ENCODE peak calls at places on chromosomes 12 and 14, in seven cellular contexts. One of them, this sample, is unnamed.

GRCh38 chr12:28191690-28192089 is 1.4 kb downstream of the CCDC91 start:
- DNase-seq in astrocyte of the spinal cord: peak
- DNase-seq in tibial artery: no peak
- DNase-seq in endothelial cell: no peak
- DNase-seq in fibroblast of mammary gland: peak
- DNase-seq in A549: peak
- DNase-seq in BE2C: no peak
- DNase-seq in this sample: no peak

GRCh38 chr14:49218436-49219092 is 367.6 kb downstream of the RPS29 start:
- DNase-seq in astrocyte of the spinal cord: peak
- DNase-seq in tibial artery: no peak
- DNase-seq in endothelial cell: no peak
- DNase-seq in fibroblast of mammary gland: peak
- DNase-seq in A549: no peak
- DNase-seq in BE2C: no peak
- DNase-seq in this sample: no peak

GRCh38 chr12:57016348-57016747 is at the start of gene TAC3:
- DNase-seq in astrocyte of the spinal cord: no peak
- DNase-seq in tibial artery: no peak
- DNase-seq in endothelial cell: no peak
- DNase-seq in fibroblast of mammary gland: no peak
- DNase-seq in A549: no peak
- DNase-seq in BE2C: peak
- DNase-seq in this sample: no peak

GRCh38 chr12:58496411-58496810 is 423.9 kb downstream of the LRIG3 start:
- DNase-seq in astrocyte of the spinal cord: peak
- DNase-seq in tibial artery: no peak
- DNase-seq in endothelial cell: no peak
- DNase-seq in fibroblast of mammary gland: no peak
- DNase-seq in A549: peak
- DNase-seq in BE2C: no peak
- DNase-seq in this sample: no peak

GRCh38 chr14:90698379-90698869 is 117.8 kb downstream of the TTC7B start:
- DNase-seq in astrocyte of the spinal cord: peak
- DNase-seq in tibial artery: peak
- DNase-seq in endothelial cell: peak
- DNase-seq in fibroblast of mammary gland: peak
- DNase-seq in A549: no peak
- DNase-seq in BE2C: peak
- DNase-seq in this sample: no peak

GRCh38 chr12:114335607-114336006 is 70.3 kb downstream of the TBX5 start:
- DNase-seq in astrocyte of the spinal cord: no peak
- DNase-seq in tibial artery: no peak
- DNase-seq in endothelial cell: no peak
- DNase-seq in fibroblast of mammary gland: no peak
- DNase-seq in A549: no peak
- DNase-seq in BE2C: peak
- DNase-seq in this sample: no peak

GRCh38 chr14:34053666-34054065 is 102.8 kb upstream of the EGLN3 start:
- DNase-seq in astrocyte of the spinal cord: no peak
- DNase-seq in tibial artery: no peak
- DNase-seq in endothelial cell: peak
- DNase-seq in fibroblast of mammary gland: peak
- DNase-seq in A549: no peak
- DNase-seq in BE2C: no peak
- DNase-seq in this sample: no peak

GRCh38 chr12:47226199-47226598 is 146.4 kb upstream of the AMIGO2 start:
- DNase-seq in astrocyte of the spinal cord: no peak
- DNase-seq in tibial artery: no peak
- DNase-seq in endothelial cell: no peak
- DNase-seq in fibroblast of mammary gland: no peak
- DNase-seq in A549: no peak
- DNase-seq in BE2C: no peak
- DNase-seq in this sample: no peak

GRCh38 chr14:85106491-85106890 is 423.5 kb upstream of the FLRT2 start:
- DNase-seq in astrocyte of the spinal cord: no peak
- DNase-seq in tibial artery: no peak
- DNase-seq in endothelial cell: no peak
- DNase-seq in fibroblast of mammary gland: no peak
- DNase-seq in A549: no peak
- DNase-seq in BE2C: no peak
- DNase-seq in this sample: no peak

GRCh38 chr14:33646692-33647260 is 304.1 kb downstream of the EGLN3 start:
- DNase-seq in astrocyte of the spinal cord: peak
- DNase-seq in tibial artery: no peak
- DNase-seq in endothelial cell: no peak
- DNase-seq in fibroblast of mammary gland: peak
- DNase-seq in A549: no peak
- DNase-seq in BE2C: no peak
- DNase-seq in this sample: no peak

GRCh38 chr12:62847709-62848108 is 87.2 kb downstream of the PPM1H start:
- DNase-seq in astrocyte of the spinal cord: peak
- DNase-seq in tibial artery: no peak
- DNase-seq in endothelial cell: no peak
- DNase-seq in fibroblast of mammary gland: no peak
- DNase-seq in A549: no peak
- DNase-seq in BE2C: no peak
- DNase-seq in this sample: no peak

GRCh38 chr12:62700091-62700490 is 233.5 kb downstream of the MON2 start:
- DNase-seq in astrocyte of the spinal cord: no peak
- DNase-seq in tibial artery: no peak
- DNase-seq in endothelial cell: no peak
- DNase-seq in fibroblast of mammary gland: peak
- DNase-seq in A549: no peak
- DNase-seq in BE2C: no peak
- DNase-seq in this sample: no peak

GRCh38 chr14:61561144-61561543 is 134.2 kb upstream of the HIF1A start:
- DNase-seq in astrocyte of the spinal cord: no peak
- DNase-seq in tibial artery: no peak
- DNase-seq in endothelial cell: no peak
- DNase-seq in fibroblast of mammary gland: peak
- DNase-seq in A549: peak
- DNase-seq in BE2C: peak
- DNase-seq in this sample: peak

GRCh38 chr14:26811756-26812305 is 214.0 kb upstream of the NOVA1 start:
- DNase-seq in astrocyte of the spinal cord: peak
- DNase-seq in tibial artery: no peak
- DNase-seq in endothelial cell: no peak
- DNase-seq in fibroblast of mammary gland: peak
- DNase-seq in A549: peak
- DNase-seq in BE2C: no peak
- DNase-seq in this sample: no peak

GRCh38 chr14:80364274-80364673 is 153.0 kb upstream of the DIO2 start:
- DNase-seq in astrocyte of the spinal cord: peak
- DNase-seq in tibial artery: no peak
- DNase-seq in endothelial cell: no peak
- DNase-seq in fibroblast of mammary gland: peak
- DNase-seq in A549: peak
- DNase-seq in BE2C: no peak
- DNase-seq in this sample: no peak

GRCh38 chr14:89550761-89551283 is 133.8 kb upstream of the FOXN3 start:
- DNase-seq in astrocyte of the spinal cord: no peak
- DNase-seq in tibial artery: no peak
- DNase-seq in endothelial cell: no peak
- DNase-seq in fibroblast of mammary gland: no peak
- DNase-seq in A549: no peak
- DNase-seq in BE2C: no peak
- DNase-seq in this sample: no peak

GRCh38 chr12:10669533-10669932 is 4.3 kb downstream of the STYK1 start:
- DNase-seq in astrocyte of the spinal cord: no peak
- DNase-seq in tibial artery: no peak
- DNase-seq in endothelial cell: no peak
- DNase-seq in fibroblast of mammary gland: no peak
- DNase-seq in A549: no peak
- DNase-seq in BE2C: no peak
- DNase-seq in this sample: no peak

GRCh38 chr12:49838973-49839633 is 3.8 kb downstream of the BCDIN3D start:
- DNase-seq in astrocyte of the spinal cord: peak
- DNase-seq in tibial artery: no peak
- DNase-seq in endothelial cell: peak
- DNase-seq in fibroblast of mammary gland: peak
- DNase-seq in A549: peak
- DNase-seq in BE2C: peak
- DNase-seq in this sample: no peak

GRCh38 chr12:9273276-9273675 is 65.1 kb upstream of the PZP start:
- DNase-seq in astrocyte of the spinal cord: peak
- DNase-seq in tibial artery: no peak
- DNase-seq in endothelial cell: no peak
- DNase-seq in fibroblast of mammary gland: peak
- DNase-seq in A549: no peak
- DNase-seq in BE2C: no peak
- DNase-seq in this sample: no peak

GRCh38 chr12:109281452-109281851 is 27.6 kb downstream of the FOXN4 start:
- DNase-seq in astrocyte of the spinal cord: no peak
- DNase-seq in tibial artery: no peak
- DNase-seq in endothelial cell: no peak
- DNase-seq in fibroblast of mammary gland: no peak
- DNase-seq in A549: no peak
- DNase-seq in BE2C: no peak
- DNase-seq in this sample: no peak

GRCh38 chr12:12562016-12562483 is 613 bp downstream of the DUSP16 start:
- DNase-seq in astrocyte of the spinal cord: no peak
- DNase-seq in tibial artery: peak
- DNase-seq in endothelial cell: peak
- DNase-seq in fibroblast of mammary gland: no peak
- DNase-seq in A549: peak
- DNase-seq in BE2C: peak
- DNase-seq in this sample: no peak

GRCh38 chr14:65832431-65833253 is 420.1 kb downstream of the FUT8 start:
- DNase-seq in astrocyte of the spinal cord: peak
- DNase-seq in tibial artery: no peak
- DNase-seq in endothelial cell: peak
- DNase-seq in fibroblast of mammary gland: peak
- DNase-seq in A549: no peak
- DNase-seq in BE2C: no peak
- DNase-seq in this sample: no peak
- TF ChIP-seq CTCF in astrocyte of the spinal cord: peak
- TF ChIP-seq CTCF in tibial artery: no peak
- TF ChIP-seq CTCF in endothelial cell: peak
- TF ChIP-seq CTCF in fibroblast of mammary gland: peak
- TF ChIP-seq CTCF in A549: peak
- TF ChIP-seq CTCF in BE2C: peak
- TF ChIP-seq CTCF in this sample: no peak

GRCh38 chr12:131457331-131458047 is 253.4 kb upstream of the SFSWAP start:
- DNase-seq in astrocyte of the spinal cord: no peak
- DNase-seq in tibial artery: no peak
- DNase-seq in endothelial cell: no peak
- DNase-seq in fibroblast of mammary gland: no peak
- DNase-seq in A549: no peak
- DNase-seq in BE2C: no peak
- DNase-seq in this sample: no peak

GRCh38 chr12:131455581-131456110 is 255.2 kb upstream of the SFSWAP start:
- DNase-seq in astrocyte of the spinal cord: no peak
- DNase-seq in tibial artery: no peak
- DNase-seq in endothelial cell: no peak
- DNase-seq in fibroblast of mammary gland: no peak
- DNase-seq in A549: no peak
- DNase-seq in BE2C: no peak
- DNase-seq in this sample: no peak

GRCh38 chr12:131455218-131455506 is 255.7 kb upstream of the SFSWAP start:
- DNase-seq in astrocyte of the spinal cord: no peak
- DNase-seq in tibial artery: no peak
- DNase-seq in endothelial cell: no peak
- DNase-seq in fibroblast of mammary gland: no peak
- DNase-seq in A549: no peak
- DNase-seq in BE2C: no peak
- DNase-seq in this sample: no peak

GRCh38 chr12:131457028-131457310 is 253.9 kb upstream of the SFSWAP start:
- DNase-seq in astrocyte of the spinal cord: no peak
- DNase-seq in tibial artery: no peak
- DNase-seq in endothelial cell: no peak
- DNase-seq in fibroblast of mammary gland: no peak
- DNase-seq in A549: no peak
- DNase-seq in BE2C: no peak
- DNase-seq in this sample: no peak

DNA sequence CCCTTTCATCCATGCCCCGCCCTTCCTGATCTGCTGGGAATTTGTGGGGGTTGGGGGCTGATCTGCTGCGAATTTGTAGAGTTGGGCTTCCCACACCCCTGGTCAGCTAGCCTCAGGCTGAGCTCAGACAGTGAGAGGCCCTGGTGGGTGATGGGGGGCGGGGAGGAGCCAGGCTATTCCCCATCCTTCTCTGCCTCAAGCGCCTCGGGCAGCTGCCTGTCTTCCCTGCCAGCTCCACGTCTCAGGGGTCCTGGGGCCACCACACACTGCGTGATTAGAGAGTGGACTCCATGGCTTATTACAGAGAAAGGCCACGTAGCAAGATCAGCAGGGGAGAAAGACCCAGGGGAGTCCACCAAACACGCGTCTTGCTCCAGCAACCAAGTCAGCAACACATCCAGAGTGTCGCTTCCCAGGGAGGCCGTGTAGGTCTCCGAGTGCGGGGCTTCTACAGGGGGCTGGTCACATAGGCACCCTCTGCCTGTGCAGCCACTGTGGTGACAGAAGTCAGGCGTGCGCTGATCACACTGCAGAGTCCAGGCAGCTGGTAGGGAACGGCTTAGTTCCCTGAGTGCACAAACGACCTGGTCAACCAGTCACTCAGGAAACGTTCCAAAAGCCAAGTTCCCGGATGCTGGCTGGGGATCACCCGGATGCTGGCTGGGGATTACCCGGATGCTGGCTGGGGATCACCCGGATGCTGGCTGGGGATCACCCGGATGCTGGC is 254.4 kb upstream of the SFSWAP start:
- DNase-seq in astrocyte of the spinal cord: no peak
- DNase-seq in tibial artery: no peak
- DNase-seq in endothelial cell: no peak
- DNase-seq in fibroblast of mammary gland: no peak
- DNase-seq in A549: no peak
- DNase-seq in BE2C: no peak
- DNase-seq in this sample: no peak
- TF ChIP-seq CTCF in astrocyte of the spinal cord: no peak
- TF ChIP-seq CTCF in tibial artery: no peak
- TF ChIP-seq CTCF in endothelial cell: no peak
- TF ChIP-seq CTCF in fibroblast of mammary gland: no peak
- TF ChIP-seq CTCF in A549: no peak
- TF ChIP-seq CTCF in BE2C: no peak
- TF ChIP-seq CTCF in this sample: no peak

GRCh38 chr12:6187948-6188793 is 12.0 kb upstream of the CD9 start:
- DNase-seq in astrocyte of the spinal cord: no peak
- DNase-seq in tibial artery: no peak
- DNase-seq in endothelial cell: no peak
- DNase-seq in fibroblast of mammary gland: no peak
- DNase-seq in A549: no peak
- DNase-seq in BE2C: no peak
- DNase-seq in this sample: no peak
- TF ChIP-seq CTCF in astrocyte of the spinal cord: no peak
- TF ChIP-seq CTCF in tibial artery: no peak
- TF ChIP-seq CTCF in endothelial cell: no peak
- TF ChIP-seq CTCF in fibroblast of mammary gland: no peak
- TF ChIP-seq CTCF in A549: no peak
- TF ChIP-seq CTCF in BE2C: peak
- TF ChIP-seq CTCF in this sample: no peak

DNA sequence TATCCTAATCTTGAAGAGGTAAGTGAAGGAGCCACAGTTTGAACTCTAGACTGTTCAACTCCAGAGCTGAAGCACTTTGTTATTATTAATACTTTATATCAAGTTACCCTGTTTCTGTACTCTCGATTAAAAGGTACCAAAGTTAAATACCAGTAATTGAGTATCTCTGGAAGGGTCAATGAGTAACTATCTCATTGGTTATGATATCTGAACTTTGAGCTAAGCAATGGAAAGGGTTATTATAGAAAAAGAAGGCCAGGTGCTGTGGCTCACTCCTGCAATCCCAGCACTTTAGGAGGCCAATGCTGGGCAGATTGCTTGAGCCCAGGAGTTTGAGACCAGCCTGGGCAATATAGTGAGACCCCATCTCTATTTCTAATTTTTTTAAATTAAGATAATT is 9.9 kb downstream of the TMEM19 start:
- DNase-seq in astrocyte of the spinal cord: no peak
- DNase-seq in tibial artery: no peak
- DNase-seq in endothelial cell: no peak
- DNase-seq in fibroblast of mammary gland: no peak
- DNase-seq in A549: no peak
- DNase-seq in BE2C: no peak
- DNase-seq in this sample: no peak
- TF ChIP-seq CTCF in astrocyte of the spinal cord: no peak
- TF ChIP-seq CTCF in tibial artery: no peak
- TF ChIP-seq CTCF in endothelial cell: no peak
- TF ChIP-seq CTCF in fibroblast of mammary gland: no peak
- TF ChIP-seq CTCF in A549: no peak
- TF ChIP-seq CTCF in BE2C: no peak
- TF ChIP-seq CTCF in this sample: no peak